ENCODE peak calls at places on chromosomes 2 and 18, in six cellular contexts. K is A549, U is endothelial cell of umbilical vein, B is K562, Y is GM12878, J is HepG2. X is an unnamed sample.

GRCh38 chr2:141187063-141187429 is 943.8 kb downstream of the LRP1B start:
- DNase-seq in K (no peak), U (no peak), B (no peak), Y (no peak), J (no peak), X (no peak)

GRCh38 chr2:240392084-240392947 is 43.1 kb upstream of the GPC1 start:
- DNase-seq in K (no peak), U (no peak), B (no peak), Y (no peak), J (no peak), X (no peak)

GRCh38 chr2:239778042-239778811 is 246.9 kb downstream of the NDUFA10 start:
- DNase-seq in K (no peak), U (no peak), B (no peak), Y (no peak), J (no peak), X (no peak)

GRCh38 chr2:183105402-183106134 is 18.7 kb upstream of the NUP35 start:
- DNase-seq in K (peak; percentile 65), U (no peak), B (no peak), Y (no peak), J (no peak), X (no peak)

GRCh38 chr18:56593906-56594305 is 44.5 kb downstream of the TXNL1 start:
- DNase-seq in K (no peak), U (no peak), B (no peak), Y (no peak), J (no peak), X (no peak)

GRCh38 chr2:69567157-69567908 is 76.2 kb downstream of the AAK1 start:
- DNase-seq in K (peak; percentile 54), U (no peak), B (no peak), Y (no peak), J (no peak), X (no peak)

GRCh38 chr18:28786941-28787340 is 610.0 kb upstream of the CDH2 start:
- DNase-seq in K (no peak), U (no peak), B (no peak), Y (no peak), J (no peak), X (no peak)

GRCh38 chr2:18871430-18871829 is 282.1 kb upstream of the NT5C1B start:
- DNase-seq in K (no peak), U (no peak), B (no peak), Y (no peak), J (no peak), X (no peak)

GRCh38 chr2:229348135-229348534 is 77.0 kb upstream of the PID1 start:
- DNase-seq in K (peak; percentile 7), U (no peak), B (no peak), Y (no peak), J (no peak), X (no peak)

GRCh38 chr18:26867471-26867870 is 2.0 kb upstream of the AQP4 start:
- DNase-seq in K (no peak), U (no peak), B (no peak), Y (no peak), J (no peak), X (no peak)

GRCh38 chr2:44596537-44597320 is 235.0 kb downstream of the CAMKMT start:
- DNase-seq in K (no peak), U (no peak), B (no peak), Y (peak; percentile 53), J (no peak), X (no peak)

GRCh38 chr2:145798419-145798818 is 1278.5 kb upstream of the ZEB2 start:
- DNase-seq in K (no peak), U (no peak), B (no peak), Y (no peak), J (no peak), X (no peak)
- TF ChIP-seq MYC in K (no peak), U (no peak), B (no peak), Y (no peak), J (no peak), X (no peak)

GRCh38 chr2:61134141-61134540 is 27.8 kb upstream of the C2orf74 start:
- DNase-seq in K (no peak), U (no peak), B (no peak), Y (no peak), J (peak; percentile 4), X (no peak)

GRCh38 chr2:61138859-61139258 is 23.1 kb upstream of the C2orf74 start:
- DNase-seq in K (no peak), U (no peak), B (no peak), Y (no peak), J (no peak), X (no peak)

GRCh38 chr2:61141151-61141550 is 20.8 kb upstream of the C2orf74 start:
- DNase-seq in K (no peak), U (no peak), B (no peak), Y (no peak), J (no peak), X (no peak)

DNA sequence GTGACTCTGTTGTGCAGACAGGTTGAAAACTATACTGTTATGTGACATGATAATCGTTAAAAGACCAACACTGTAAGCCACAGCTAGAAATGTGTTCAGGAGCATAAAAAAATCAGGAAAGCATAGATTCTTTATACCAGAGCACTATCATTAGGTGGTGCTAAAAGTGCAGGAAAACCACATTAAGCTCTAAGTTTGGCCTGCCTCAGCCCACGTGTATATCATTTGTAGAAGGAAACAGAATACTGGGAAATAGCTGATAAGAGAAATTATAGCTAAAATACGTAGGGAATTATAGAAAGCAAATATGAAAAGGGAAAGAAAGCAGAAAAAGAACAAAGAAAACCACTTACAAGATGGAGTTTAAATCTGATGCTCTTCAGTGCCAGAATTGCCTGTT is 26.5 kb upstream of the C2orf74 start:
- DNase-seq in K (peak; percentile 61), U (peak; percentile 58), B (no peak), Y (no peak), J (peak; percentile 40), X (peak; percentile 62)
- TF ChIP-seq MYC in K (no peak), U (no peak), B (no peak), Y (no peak), J (no peak), X (peak; percentile 64)

GRCh38 chr2:207308519-207309224 is 142.9 kb upstream of the KLF7 start:
- DNase-seq in K (no peak), U (no peak), B (no peak), Y (no peak), J (no peak), X (no peak)
- TF ChIP-seq MYC in K (no peak), U (no peak), B (no peak), Y (no peak), J (no peak), X (no peak)

DNA sequence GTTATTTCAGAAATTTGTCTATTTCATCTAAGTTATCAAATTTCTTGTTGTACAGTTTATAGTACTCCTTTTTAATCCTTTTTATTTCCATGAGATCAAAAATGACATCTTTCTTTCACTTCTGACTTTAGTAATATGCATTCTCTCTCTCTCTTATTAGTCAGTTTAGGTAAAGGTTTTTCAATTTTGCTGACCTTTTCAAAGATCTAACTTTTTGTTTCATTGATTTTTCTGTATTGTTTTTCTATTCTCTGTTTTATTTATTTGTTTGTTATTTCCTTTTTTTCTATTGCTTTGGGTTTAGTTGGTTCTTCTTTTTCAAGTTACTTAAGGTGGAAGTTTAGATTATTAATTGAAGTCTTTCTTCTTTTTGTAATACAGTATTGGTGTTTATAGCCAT is 294.2 kb downstream of the CCDC85A start:
- DNase-seq in K (no peak), U (no peak), B (no peak), Y (no peak), J (no peak), X (no peak)
- TF ChIP-seq MYC in K (no peak), U (no peak), B (no peak), Y (no peak), J (no peak), X (no peak)

DNA sequence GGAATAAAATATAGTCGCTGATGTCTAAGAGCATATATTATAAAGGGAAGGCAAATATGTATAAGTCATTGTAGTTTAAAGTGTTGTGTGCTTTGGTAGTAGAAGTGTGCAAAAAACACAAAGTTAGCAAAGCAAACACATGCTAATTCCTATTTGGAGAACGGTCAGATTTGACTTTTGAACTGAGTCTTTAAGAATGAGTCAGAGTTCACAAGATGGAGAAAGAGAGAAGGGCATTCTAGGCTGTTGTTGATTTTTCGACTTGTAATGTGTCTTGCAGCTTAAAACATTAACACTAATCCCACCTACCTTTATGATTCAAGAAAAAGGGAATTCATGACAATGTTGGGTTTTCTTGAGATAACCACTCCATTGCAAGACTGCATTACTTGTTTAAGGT is 98.1 kb downstream of the CRIM1 start:
- DNase-seq in K (no peak), U (no peak), B (no peak), Y (no peak), J (peak; percentile 52), X (no peak)
- TF ChIP-seq MYC in K (no peak), U (no peak), B (no peak), Y (no peak), J (no peak), X (no peak)

DNA sequence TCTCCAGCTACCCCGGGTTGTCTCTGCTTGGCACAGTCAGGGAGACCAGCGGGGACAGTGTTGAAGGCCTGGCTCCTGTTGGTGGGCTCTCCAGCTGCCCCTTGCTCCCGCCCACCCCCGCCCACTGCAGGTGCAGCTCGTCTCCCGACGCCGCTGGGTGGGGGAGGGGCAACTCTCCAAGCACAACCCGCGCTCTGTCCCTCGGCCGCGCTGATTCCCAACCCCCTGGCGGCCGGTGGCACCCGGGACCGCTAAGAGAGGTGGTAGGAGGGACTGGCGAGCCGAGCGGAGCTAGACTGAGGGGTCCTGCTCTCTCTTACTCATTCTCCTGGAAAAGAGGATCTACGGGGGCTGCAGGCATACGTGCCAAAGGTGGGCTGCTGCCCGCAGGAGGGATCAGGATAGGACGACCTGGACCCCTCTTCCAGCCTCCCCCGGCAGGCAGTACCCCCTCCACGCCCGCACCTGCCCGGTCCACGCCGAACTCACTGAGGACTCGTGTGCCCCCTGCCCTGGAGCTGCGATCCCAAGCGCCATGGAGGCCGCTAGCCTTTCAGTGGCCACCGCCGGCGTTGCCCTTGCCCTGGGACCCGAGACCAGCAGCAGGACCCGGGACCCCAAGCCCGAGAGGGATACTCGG is 44.5 kb downstream of the DDX18 start:
- DNase-seq in K (no peak), U (no peak), B (no peak), Y (no peak), J (no peak), X (no peak)
- TF ChIP-seq MYC in K (no peak), U (no peak), B (no peak), Y (no peak), J (no peak), X (no peak)

X was measured in NB4.